ENCODE peak calls at places on chromosomes 13 and 19, in five cellular contexts. G, M, S, B and F are unnamed samples.

GRCh38 chr13:65275838-65276630 is 1954.1 kb downstream of the PCDH9 start:
- DNase-seq in G (no peak), M (no peak), S (no peak), B (no peak), F (no peak)

GRCh38 chr13:50038266-50038665 is 23.0 kb downstream of the KCNRG start:
- DNase-seq in G (no peak), M (no peak), S (no peak), B (no peak), F (no peak)

GRCh38 chr19:19468424-19469050 is 46.8 kb downstream of the TSSK6 start:
- DNase-seq in G (no peak), M (no peak), S (no peak), B (no peak), F (peak; percentile 26)

GRCh38 chr19:35722897-35723296 is 5.1 kb downstream of the KMT2B start:
- DNase-seq in G (no peak), M (no peak), S (no peak), B (no peak), F (no peak)

GRCh38 chr19:58409010-58409790 is 751 bp downstream of the ZNF584 start:
- DNase-seq in G (no peak), M (no peak), S (no peak), B (no peak), F (no peak)

GRCh38 chr13:93375491-93375890 is 148.9 kb downstream of the GPC6 start:
- DNase-seq in G (no peak), M (no peak), S (no peak), B (no peak), F (no peak)

GRCh38 chr13:36850790-36851438 is 31.9 kb downstream of the RFXAP start:
- DNase-seq in G (no peak), M (no peak), S (peak; percentile 60), B (no peak), F (no peak)

GRCh38 chr19:5244351-5244750 is 96.3 kb downstream of the PTPRS start:
- DNase-seq in G (no peak), M (no peak), S (no peak), B (no peak), F (no peak)

GRCh38 chr13:27524981-27525975 is 74.9 kb upstream of the MTIF3 start:
- DNase-seq in G (no peak), M (no peak), S (peak; percentile 50), B (no peak), F (no peak)

GRCh38 chr13:47188802-47189201 is 291.9 kb upstream of the HTR2A start:
- DNase-seq in G (no peak), M (peak; percentile 47), S (no peak), B (no peak), F (peak; percentile 95)

GRCh38 chr19:50794074-50794777 is 4.0 kb downstream of the ACP4 start:
- DNase-seq in G (no peak), M (no peak), S (no peak), B (no peak), F (peak; percentile 60)

GRCh38 chr19:49020931-49021895 is 2.9 kb downstream of the CGB3 start:
- DNase-seq in G (no peak), M (no peak), S (no peak), B (no peak), F (peak; percentile 53)

GRCh38 chr19:615619-616018 is 17.7 kb downstream of the POLRMT start:
- DNase-seq in G (no peak), M (no peak), S (no peak), B (no peak), F (no peak)

GRCh38 chr13:109497917-109498316 is 288.5 kb downstream of the IRS2 start:
- DNase-seq in G (no peak), M (no peak), S (no peak), B (no peak), F (no peak)

GRCh38 chr13:109496216-109496615 is 290.2 kb downstream of the IRS2 start:
- DNase-seq in G (no peak), M (no peak), S (no peak), B (no peak), F (no peak)

GRCh38 chr13:109494955-109495354 is 291.4 kb downstream of the IRS2 start:
- DNase-seq in G (peak; percentile 50), M (peak; percentile 84), S (no peak), B (no peak), F (peak; percentile 76)

DNA sequence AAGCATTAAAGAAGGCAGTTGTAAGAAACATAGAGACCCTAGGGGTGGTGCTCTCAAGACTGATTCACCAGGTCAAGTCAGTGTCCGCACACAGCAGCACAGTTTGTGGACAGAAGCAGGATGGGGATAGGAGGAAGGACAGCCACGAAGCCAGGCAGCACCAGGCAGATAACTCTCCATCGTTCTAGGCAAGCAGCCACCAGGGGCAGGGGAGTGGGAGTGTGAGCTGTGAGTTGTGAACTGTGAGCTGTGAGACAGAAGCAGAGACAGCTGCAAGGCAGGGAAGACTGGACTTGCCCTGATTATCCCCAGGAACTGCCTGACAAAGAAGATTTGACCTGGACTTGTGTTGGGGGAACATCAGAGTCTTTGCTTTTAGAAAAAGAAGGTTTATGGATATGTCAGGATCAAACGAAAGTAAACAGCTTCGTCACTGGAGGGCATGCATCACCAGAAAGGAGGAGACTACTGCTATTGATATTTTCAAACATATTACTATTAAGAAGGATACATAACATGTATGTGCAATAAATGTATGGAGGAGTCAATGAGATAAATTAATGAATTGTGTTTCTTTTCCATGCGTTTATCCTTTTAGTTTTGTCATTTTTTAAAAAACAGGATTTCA is 286.1 kb downstream of the IRS2 start:
- DNase-seq in G (no peak), M (peak; percentile 13), S (peak; percentile 65), B (no peak), F (peak; percentile 20)
- TF ChIP-seq CTCF in G (no peak), M (no peak), S (no peak), B (no peak), F (no peak)

GRCh38 chr13:98260357-98261164 is 83.5 kb upstream of the RNF113B start:
- DNase-seq in G (no peak), M (no peak), S (no peak), B (no peak), F (no peak)
- TF ChIP-seq CTCF in G (no peak), M (no peak), S (no peak), B (no peak), F (no peak)

GRCh38 chr19:13095934-13096890 is 6.4 kb downstream of the LYL1 start:
- DNase-seq in G (no peak), M (no peak), S (peak; percentile 86), B (peak; percentile 49), F (no peak)
- TF ChIP-seq CTCF in G (peak; percentile 15), M (no peak), S (peak; percentile 61), B (peak; percentile 54), F (no peak)

GRCh38 chr19:3120611-3121231 is 15.1 kb upstream of the GNA15 start:
- DNase-seq in G (no peak), M (no peak), S (no peak), B (no peak), F (no peak)

GRCh38 chr19:3119071-3119781 is 16.6 kb upstream of the GNA15 start:
- DNase-seq in G (no peak), M (no peak), S (no peak), B (no peak), F (no peak)

GRCh38 chr19:3118232-3119070 is 17.4 kb upstream of the GNA15 start:
- DNase-seq in G (no peak), M (no peak), S (no peak), B (no peak), F (no peak)

GRCh38 chr19:3121396-3121795 is 14.4 kb upstream of the GNA15 start:
- DNase-seq in G (no peak), M (no peak), S (no peak), B (no peak), F (no peak)

DNA sequence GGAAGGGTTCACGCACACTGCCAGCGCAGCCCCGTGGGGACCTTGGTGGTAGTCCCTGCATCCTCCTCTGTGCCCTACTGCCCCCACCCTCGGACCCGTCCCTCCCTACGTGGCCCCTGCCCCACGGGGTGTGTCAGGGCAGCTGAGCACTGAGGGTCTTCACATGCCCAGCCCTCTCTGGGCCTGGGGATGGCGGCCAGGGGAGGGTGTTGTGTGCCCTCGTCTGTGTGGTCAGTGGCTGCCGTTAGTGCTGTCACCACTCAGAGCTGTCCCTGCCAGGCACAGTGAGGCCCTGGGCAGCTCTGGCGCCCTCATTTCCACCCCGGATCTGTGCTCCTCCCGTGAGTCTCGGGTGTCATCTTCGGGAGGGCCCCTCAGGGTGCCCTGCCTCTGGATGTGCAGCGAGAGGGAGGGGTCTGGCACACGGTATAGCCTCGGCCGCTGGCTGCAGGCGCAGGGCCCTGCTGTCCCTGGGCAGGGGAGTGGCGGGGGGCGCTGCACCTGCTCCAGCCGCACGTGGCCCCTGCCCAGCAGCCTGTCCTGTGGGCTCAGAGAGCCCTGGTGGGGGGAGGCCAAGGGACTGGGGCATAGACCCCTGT is 16.0 kb upstream of the GNA15 start:
- DNase-seq in G (no peak), M (no peak), S (no peak), B (no peak), F (no peak)
- TF ChIP-seq CTCF in G (no peak), M (no peak), S (no peak), B (no peak), F (no peak)

GRCh38 chr19:33130433-33130832 is 1.5 kb upstream of the WDR88 start:
- DNase-seq in G (no peak), M (no peak), S (no peak), B (no peak), F (no peak)

GRCh38 chr19:33132021-33132420 is at the start of gene WDR88:
- DNase-seq in G (no peak), M (no peak), S (no peak), B (no peak), F (no peak)

GRCh38 chr19:33134571-33135041 is 2.7 kb downstream of the WDR88 start:
- DNase-seq in G (no peak), M (no peak), S (no peak), B (no peak), F (no peak)

GRCh38 chr19:33133438-33134031 is 1.6 kb downstream of the WDR88 start:
- DNase-seq in G (no peak), M (no peak), S (no peak), B (no peak), F (peak; percentile 47)

DNA sequence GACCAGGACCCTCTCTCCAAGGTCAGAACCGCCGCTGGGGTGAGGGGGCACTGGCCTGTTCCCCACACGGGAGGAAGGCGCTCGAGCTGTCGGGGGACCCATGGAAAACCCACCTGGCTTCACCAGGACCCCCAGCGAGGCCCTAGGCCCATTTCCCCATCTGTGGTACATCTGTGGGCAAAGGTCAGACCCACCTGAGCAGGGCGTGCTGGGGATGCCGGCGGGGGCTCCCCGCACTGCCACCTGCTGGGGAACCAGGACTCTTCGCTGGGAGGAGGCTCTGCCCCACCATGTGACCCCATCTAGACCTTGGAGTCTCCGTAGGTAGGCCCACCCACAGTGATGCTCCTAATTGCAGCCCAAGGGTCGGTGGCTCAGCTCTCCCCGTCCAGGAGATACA is 511 bp downstream of the WDR88 start:
- DNase-seq in G (no peak), M (no peak), S (no peak), B (no peak), F (no peak)
- TF ChIP-seq CTCF in G (peak; percentile 24), M (no peak), S (peak; percentile 22), B (peak; percentile 23), F (peak; percentile 16)

DNA sequence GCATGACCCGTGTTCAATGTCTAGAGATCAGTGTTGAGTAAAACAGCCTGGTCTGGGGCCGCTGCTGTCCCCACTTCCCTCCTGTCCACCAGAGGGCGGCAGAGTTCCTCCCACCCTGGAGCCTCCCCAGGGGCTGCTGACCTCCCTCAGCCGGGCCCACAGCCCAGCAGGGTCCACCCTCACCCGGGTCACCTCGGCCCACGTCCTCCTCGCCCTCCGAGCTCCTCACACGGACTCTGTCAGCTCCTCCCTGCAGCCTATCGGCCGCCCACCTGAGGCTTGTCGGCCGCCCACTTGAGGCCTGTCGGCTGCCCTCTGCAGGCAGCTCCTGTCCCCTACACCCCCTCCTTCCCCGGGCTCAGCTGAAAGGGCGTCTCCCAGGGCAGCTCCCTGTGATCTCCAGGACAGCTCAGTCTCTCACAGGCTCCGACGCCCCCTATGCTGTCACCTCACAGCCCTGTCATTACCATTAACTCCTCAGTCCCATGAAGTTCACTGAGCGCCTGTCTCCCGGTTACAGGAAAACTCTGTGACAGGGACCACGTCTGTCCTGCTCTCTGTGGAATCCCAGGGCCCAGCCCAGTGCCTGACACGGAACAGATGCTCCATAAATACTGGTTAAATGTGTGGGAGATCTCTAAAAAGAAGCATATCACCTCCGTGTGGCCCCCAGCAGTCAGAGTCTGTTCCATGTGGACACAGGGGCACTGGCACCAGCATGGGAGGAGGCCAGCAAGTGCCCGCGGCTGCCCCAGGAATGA is 1.5 kb upstream of the CEACAM5 start:
- DNase-seq in G (no peak), M (no peak), S (peak; percentile 80), B (no peak), F (peak; percentile 32)
- TF ChIP-seq CTCF in G (peak; percentile 29), M (peak; percentile 28), S (peak; percentile 86), B (peak; percentile 10), F (peak; percentile 62)